ENCODE peak calls at places on chromosome 14, in nine cellular contexts. V, O, B, M, G, R, D, Y and L are unnamed samples.

GRCh38 chr14:102590667-102591099 is 1.8 kb upstream of the RCOR1 start:
- DNase-seq in D (peak; percentile 46), O (peak; percentile 39), V (no peak), B (peak; percentile 35), G (peak; percentile 55), R (peak; percentile 36), Y (no peak), M (peak; percentile 31), L (peak; percentile 42)

GRCh38 chr14:87643005-87643404 is 350.0 kb downstream of the GALC start:
- DNase-seq in B (peak; percentile 24), M (no peak), D (peak; percentile 32), V (no peak), G (no peak), Y (no peak), O (peak; percentile 31), R (no peak), L (no peak)

GRCh38 chr14:100663528-100664052 is 63.1 kb upstream of the DLK1 start:
- DNase-seq in M (no peak), V (no peak), G (no peak), D (no peak), R (no peak), O (no peak), B (no peak), Y (no peak), L (no peak)

GRCh38 chr14:47442206-47442605 is 233.2 kb downstream of the MDGA2 start:
- DNase-seq in O (no peak), D (no peak), B (peak; percentile 73), R (no peak), M (no peak), G (no peak), Y (no peak), V (no peak), L (no peak)

GRCh38 chr14:87178277-87178676 is 814.7 kb downstream of the GALC start:
- DNase-seq in Y (no peak), O (no peak), B (no peak), R (no peak), D (no peak), M (no peak), V (no peak), G (no peak), L (no peak)

GRCh38 chr14:68307769-68308168 is 485.1 kb downstream of the ZFP36L1 start:
- DNase-seq in V (peak; percentile 71), O (no peak), Y (no peak), R (no peak), D (peak; percentile 75), M (no peak), B (no peak), G (no peak), L (peak; percentile 78)

GRCh38 chr14:95518045-95518751 is 1.7 kb upstream of the SYNE3 start:
- DNase-seq in R (no peak), Y (no peak), B (peak; percentile 70), O (no peak), D (peak; percentile 90), V (no peak), G (no peak), M (no peak), L (peak; percentile 82)

GRCh38 chr14:28673056-28673455 is 93.5 kb upstream of the FOXG1 start:
- DNase-seq in Y (no peak), R (no peak), V (no peak), M (no peak), B (peak; percentile 45), G (no peak), O (no peak), D (no peak), L (no peak)

GRCh38 chr14:60116181-60116580 is 24.5 kb downstream of the PCNX4 start:
- DNase-seq in D (peak; percentile 12), M (no peak), G (no peak), Y (no peak), O (no peak), R (no peak), B (no peak), V (no peak), L (peak; percentile 92)

GRCh38 chr14:85607571-85608219 is 77.8 kb downstream of the FLRT2 start:
- DNase-seq in D (peak; percentile 80), M (no peak), R (no peak), O (no peak), G (no peak), V (peak; percentile 90), B (peak; percentile 90), Y (no peak), L (peak; percentile 97)

GRCh38 chr14:59176764-59177163 is 11.7 kb upstream of the DAAM1 start:
- DNase-seq in V (no peak), O (no peak), M (no peak), Y (no peak), R (no peak), D (peak; percentile 28), B (no peak), G (no peak), L (no peak)

GRCh38 chr14:103542545-103543088 is 13.6 kb downstream of the TRMT61A start:
- DNase-seq in O (peak; percentile 43), V (no peak), Y (peak; percentile 71), M (no peak), G (peak; percentile 77), R (no peak), D (no peak), B (no peak), L (no peak)

GRCh38 chr14:102909911-102910310 is 12.6 kb upstream of the AMN start:
- DNase-seq in D (no peak), V (no peak), M (no peak), O (no peak), G (no peak), Y (no peak), R (no peak), B (no peak), L (no peak)

DNA sequence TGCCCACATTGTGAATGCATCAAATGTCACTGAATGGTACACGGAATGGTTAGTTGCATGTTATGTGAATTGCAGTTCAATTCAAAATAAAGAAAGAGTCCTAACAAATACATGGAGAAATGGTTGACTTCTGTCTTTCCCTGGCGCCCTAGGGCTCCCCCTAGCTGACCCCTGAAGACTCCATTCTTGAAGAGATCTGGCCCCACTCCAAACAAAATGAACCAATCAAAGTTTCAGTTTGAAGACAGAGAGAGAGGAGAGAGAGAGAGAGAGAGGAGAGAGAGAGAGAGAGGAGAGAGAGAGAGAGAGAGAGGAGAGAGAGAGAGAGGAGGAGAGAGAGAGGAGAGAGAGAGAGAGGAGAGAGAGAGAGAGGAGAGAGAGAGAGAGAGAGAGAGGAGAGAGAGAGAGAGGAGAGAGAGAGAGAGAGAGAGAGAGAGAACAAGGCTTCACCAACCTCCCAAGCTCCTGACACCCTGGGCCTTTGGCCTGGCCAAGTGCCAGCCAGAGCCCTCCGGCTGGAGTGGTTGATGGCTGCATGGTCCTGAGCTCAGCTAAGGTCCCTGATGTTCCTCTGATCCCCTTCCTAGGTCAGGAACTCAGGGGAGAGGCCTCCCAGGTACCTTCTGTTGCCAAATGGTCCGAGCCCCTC is 188.7 kb downstream of the ESRRB start:
- DNase-seq in O (no peak), G (no peak), B (no peak), R (no peak), V (no peak), D (no peak), Y (no peak), M (no peak), L (no peak)
- TF ChIP-seq CTCF in O (no peak), G (no peak), B (no peak), R (no peak), V (no peak), D (no peak), Y (no peak), M (no peak), L (no peak)

DNA sequence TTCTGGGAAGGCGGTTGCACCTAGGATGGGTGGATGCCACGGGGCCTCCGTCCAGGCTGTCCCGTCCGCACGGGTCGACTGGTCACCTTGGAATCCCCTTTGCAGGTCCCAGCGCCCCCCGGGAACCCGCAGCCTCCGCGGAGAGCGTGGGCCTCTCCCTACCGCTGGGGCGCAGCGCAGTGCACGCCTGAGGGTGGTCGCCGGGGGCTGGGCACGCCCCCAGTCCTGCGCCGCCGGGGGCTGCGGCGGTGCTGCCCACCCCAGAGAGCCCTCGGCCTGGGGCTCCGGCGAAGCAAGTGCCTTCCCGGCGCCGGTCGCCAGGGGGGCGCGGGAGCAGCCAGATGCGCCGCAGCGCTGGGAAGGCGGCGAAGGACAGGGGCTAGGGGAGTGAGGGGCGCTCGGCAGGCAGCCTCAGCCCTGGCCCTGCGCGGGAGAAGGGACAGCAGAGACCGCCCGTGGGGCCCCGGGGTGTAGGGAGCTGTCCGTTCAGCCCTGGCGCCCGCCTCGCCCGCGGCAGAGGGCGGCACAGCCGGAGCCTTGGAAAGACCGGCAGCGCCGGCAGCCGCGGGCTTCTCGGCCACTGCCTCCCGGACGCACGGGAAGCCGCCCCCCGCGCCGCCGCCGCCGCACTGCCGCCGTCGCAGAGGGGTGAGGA is 527 bp downstream of the ZDHHC22 start:
- DNase-seq in V (no peak), B (peak; percentile 47), R (no peak), O (no peak), D (no peak), M (no peak), G (no peak), Y (no peak), L (peak; percentile 22)
- H3K4me3 ChIP-seq in V (peak overlapping the region; percentile 29), B (no peak overlapping the region), R (peak overlapping the region; percentile 17), O (peak overlapping the region; percentile 19), D (peak overlapping the region; percentile 41), M (peak overlapping the region; percentile 49), G (peak overlapping the region; percentile 42), Y (peak overlapping the region; percentile 60), L (peak overlapping the region; percentile 29)

DNA sequence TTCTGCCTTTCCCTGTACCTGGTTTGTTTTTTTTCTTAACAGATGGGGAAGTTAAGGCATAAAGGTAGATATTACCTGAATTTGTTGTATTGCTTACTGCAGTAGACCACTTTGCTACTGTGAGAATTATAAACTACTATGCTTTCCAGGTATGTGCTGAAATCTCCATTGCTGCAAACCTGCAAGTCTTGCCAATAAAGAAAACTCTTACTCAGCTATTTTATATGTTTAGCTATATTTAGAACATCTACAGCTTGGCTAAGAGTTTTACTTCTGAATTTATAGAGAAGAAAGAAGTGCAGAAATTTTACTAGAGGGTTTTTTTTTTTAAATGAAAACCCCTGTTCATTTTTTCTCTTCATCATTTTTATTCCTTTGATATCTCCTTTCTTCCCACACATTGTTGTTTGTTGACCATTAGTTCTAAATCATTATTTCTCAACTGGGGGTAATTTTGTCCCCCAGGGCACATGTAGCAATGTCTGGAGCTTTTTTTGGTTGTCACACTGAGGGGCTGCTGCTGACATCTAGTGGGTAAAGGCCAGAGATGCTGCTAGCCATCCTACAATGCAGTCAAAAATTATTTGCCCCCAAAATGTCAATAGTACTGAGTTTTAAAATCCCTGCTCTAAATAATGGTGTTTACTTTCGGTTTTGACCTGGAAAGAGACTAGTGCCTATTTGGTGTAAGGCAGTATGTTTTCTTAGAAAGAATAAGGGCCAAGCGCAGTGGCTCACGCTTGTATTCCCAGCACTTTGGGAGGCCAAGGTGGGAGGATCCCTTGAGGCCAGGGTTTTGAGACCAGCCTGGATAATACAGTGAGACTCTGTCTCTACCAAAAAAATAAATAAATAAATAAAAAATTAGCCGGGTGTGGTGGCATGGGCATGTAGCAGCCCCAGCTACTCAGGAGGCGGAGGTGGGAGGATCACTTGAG is 48.6 kb downstream of the PCNX1 start:
- DNase-seq in M (no peak), G (no peak), R (no peak), Y (no peak), V (no peak), O (no peak), B (no peak), D (peak; percentile 55), L (peak; percentile 38)
- TF ChIP-seq CTCF in M (peak; percentile 23), G (peak; percentile 55), R (no peak), Y (peak; percentile 64), V (peak; percentile 74), O (peak; percentile 24), B (peak; percentile 70), D (peak; percentile 78), L (peak; percentile 74)

GRCh38 chr14:104968153-104968527 is 10.0 kb downstream of the AHNAK2 start:
- DNase-seq in V (no peak), M (no peak), O (peak; percentile 86), R (peak; percentile 78), Y (peak; percentile 82), G (peak; percentile 65), D (peak; percentile 60), B (peak; percentile 63), L (peak; percentile 61)
- H3K4me3 ChIP-seq in V (peak overlapping the region; percentile 67), M (peak overlapping the region; percentile 23), O (peak overlapping the region; percentile 27), R (peak overlapping the region; percentile 10), Y (peak overlapping the region; percentile 60), G (peak overlapping the region; percentile 42), D (peak overlapping the region; percentile 80), B (peak overlapping the region; percentile 12), L (peak overlapping the region; percentile 50)